ENCODE peak calls at places on chromosomes 1 and 21, in ten cellular contexts. Y is natural killer cell, O is mesothelial cell of epicardium, U is retinal pigment epithelial cell, D is GM20000, C is cardiac muscle cell, V is stomach, T is fibroblast of lung, Q is endothelial cell, S is WTC11. I is an unnamed sample.

GRCh38 chr1:20325407-20325737 is 34.7 kb downstream of the VWA5B1 start:
- DNase-seq in D (no peak), Q (no peak), S (no peak), Y (no peak), U (no peak), O (no peak), V (no peak), C (no peak), T (peak), I (no peak)

GRCh38 chr1:109501644-109502367 is 7.7 kb downstream of the AMIGO1 start:
- DNase-seq in S (no peak), V (no peak), T (no peak), D (no peak), Y (no peak), O (no peak), Q (no peak), U (no peak), C (no peak), I (no peak)

GRCh38 chr1:192907545-192908243 is 98.9 kb downstream of the RGS2 start:
- DNase-seq in U (no peak), V (no peak), D (no peak), O (no peak), T (peak), C (no peak), Q (no peak), S (no peak), Y (no peak), I (no peak)

GRCh38 chr21:20996421-20997307 is 1.5 kb upstream of the NCAM2 start:
- DNase-seq in V (no peak), O (no peak), T (peak), U (no peak), Y (no peak), D (no peak), C (peak), Q (no peak), S (peak), I (no peak)

GRCh38 chr1:68223714-68224113 is 8.6 kb downstream of the WLS start:
- DNase-seq in V (no peak), S (no peak), D (no peak), C (no peak), U (no peak), Q (no peak), O (no peak), T (peak), Y (no peak), I (no peak)

GRCh38 chr21:39968010-39968409 is 100.8 kb downstream of the PCP4 start:
- DNase-seq in C (no peak), S (peak), T (no peak), D (no peak), V (no peak), Y (no peak), O (no peak), U (no peak), Q (no peak), I (no peak)

GRCh38 chr1:205630241-205630640 is 1.6 kb downstream of the ELK4 start:
- DNase-seq in D (no peak), V (no peak), S (no peak), T (peak), C (no peak), O (no peak), Q (no peak), U (no peak), Y (no peak), I (no peak)

GRCh38 chr1:231126181-231126580 is 35.7 kb upstream of the TRIM67 start:
- DNase-seq in T (no peak), O (no peak), V (no peak), D (no peak), S (no peak), U (no peak), C (no peak), Q (no peak), Y (no peak), I (no peak)

GRCh38 chr1:93708734-93709481 is 27.3 kb upstream of the BCAR3 start:
- DNase-seq in O (no peak), V (peak), U (no peak), Y (no peak), S (no peak), D (no peak), T (no peak), Q (no peak), C (peak), I (no peak)

GRCh38 chr1:156727914-156728598 is at the start of gene METTL25B:
- DNase-seq in S (peak), O (peak), T (peak), C (peak), U (no peak), D (peak), V (peak), Q (peak), Y (no peak), I (peak)

GRCh38 chr1:117632269-117633067 is 26.6 kb downstream of the TENT5C start:
- DNase-seq in T (no peak), C (no peak), D (no peak), S (no peak), U (no peak), O (no peak), Q (no peak), Y (no peak), V (peak), I (no peak)

GRCh38 chr1:226371049-226371694 is 36.7 kb downstream of the PARP1 start:
- DNase-seq in U (no peak), Y (no peak), O (no peak), C (no peak), V (no peak), D (no peak), Q (no peak), S (no peak), T (no peak), I (no peak)

GRCh38 chr1:46194641-46195179 is 3.5 kb downstream of the POMGNT1 start:
- DNase-seq in D (no peak), T (no peak), S (no peak), C (no peak), Q (no peak), O (no peak), Y (no peak), V (no peak), U (no peak), I (no peak)

GRCh38 chr1:22971161-22972062 is 1.3 kb downstream of the LACTBL1 start:
- DNase-seq in U (no peak), Y (no peak), T (peak), C (peak), Q (no peak), O (peak), S (no peak), D (no peak), V (no peak), I (no peak)

GRCh38 chr21:32136546-32136945 is 142.3 kb downstream of the MIS18A start:
- DNase-seq in O (no peak), Q (no peak), Y (no peak), U (no peak), C (no peak), T (no peak), D (no peak), S (no peak), V (no peak), I (no peak)

GRCh38 chr1:177959793-177960515 is 9.9 kb downstream of the SEC16B start:
- DNase-seq in D (no peak), S (no peak), C (peak), V (no peak), O (no peak), T (peak), Y (no peak), Q (no peak), U (no peak), I (no peak)

GRCh38 chr1:29033829-29034466 is 89.8 kb downstream of the TMEM200B start:
- DNase-seq in D (peak), S (no peak), V (no peak), C (peak), U (no peak), T (peak), O (no peak), Q (no peak), Y (no peak), I (no peak)

GRCh38 chr1:216224233-216224632 is 199.0 kb downstream of the USH2A start:
- DNase-seq in Q (no peak), S (no peak), U (no peak), D (no peak), O (no peak), C (no peak), Y (no peak), T (no peak), V (no peak), I (no peak)

GRCh38 chr1:216221260-216221700 is 202.0 kb downstream of the USH2A start:
- DNase-seq in S (peak), V (peak), Q (peak), C (peak), T (peak), D (peak), O (peak), Y (no peak), U (peak), I (no peak)

GRCh38 chr1:216223521-216223920 is 199.7 kb downstream of the USH2A start:
- DNase-seq in Y (no peak), S (no peak), O (no peak), C (peak), U (no peak), V (no peak), Q (no peak), D (no peak), T (peak), I (no peak)

GRCh38 chr1:216216304-216216703 is 206.9 kb downstream of the USH2A start:
- DNase-seq in V (no peak), Y (no peak), O (no peak), C (no peak), S (no peak), U (no peak), D (no peak), T (no peak), Q (no peak), I (no peak)

DNA sequence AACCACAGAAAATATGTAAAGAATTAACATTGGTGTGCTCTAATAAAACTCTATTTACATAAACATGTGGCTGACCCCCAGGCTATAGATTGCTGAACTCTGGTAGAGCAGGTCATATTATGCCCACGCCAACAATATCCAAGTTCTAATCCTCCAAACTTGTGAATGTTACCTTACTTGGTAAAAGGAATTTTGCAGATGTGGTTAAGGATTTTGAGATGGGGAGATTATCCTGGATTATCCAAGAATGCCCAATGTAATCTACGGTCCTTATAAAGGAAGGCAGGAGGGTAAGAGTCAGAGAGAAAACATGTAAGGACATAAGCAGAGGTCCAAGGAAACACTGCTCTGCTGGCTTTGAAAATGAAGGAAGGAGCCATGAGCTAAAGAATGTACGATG is 200.9 kb downstream of the USH2A start:
- DNase-seq in O (no peak), Q (no peak), T (no peak), V (no peak), Y (no peak), U (no peak), S (no peak), D (no peak), C (no peak), I (no peak)
- TF ChIP-seq CTCF in O (no peak), Q (no peak), T (no peak), V (no peak), Y (no peak), U (no peak), S (no peak), D (no peak), C (no peak), I (no peak)

GRCh38 chr1:115337276-115337632 is 795 bp downstream of the NGF start:
- DNase-seq in D (no peak), V (no peak), C (no peak), O (no peak), S (no peak), U (no peak), Y (no peak), T (no peak), Q (no peak), I (no peak)

GRCh38 chr1:115340879-115341278 is 2.8 kb upstream of the NGF start:
- DNase-seq in S (no peak), Q (no peak), Y (no peak), U (no peak), T (no peak), O (no peak), D (no peak), C (peak), V (no peak), I (no peak)

GRCh38 chr1:115336741-115337140 is 1.3 kb downstream of the NGF start:
- DNase-seq in T (no peak), O (no peak), Y (no peak), U (no peak), C (no peak), S (no peak), Q (no peak), V (no peak), D (no peak), I (no peak)

GRCh38 chr1:115338457-115338820 is 390 bp upstream of the NGF start:
- DNase-seq in Y (no peak), C (peak), S (peak), O (peak), V (no peak), T (no peak), D (peak), U (no peak), Q (peak), I (no peak)

GRCh38 chr1:115337633-115338456 is at the start of gene NGF:
- DNase-seq in Q (peak), Y (no peak), V (no peak), O (peak), S (peak), D (no peak), U (no peak), T (peak), C (peak), I (no peak)
- TF ChIP-seq CTCF in Q (no peak), Y (no peak), V (no peak), O (no peak), S (no peak), D (no peak), U (no peak), T (no peak), C (no peak), I (no peak)

GRCh38 chr1:112312315-112312714 is 83.7 kb upstream of the CTTNBP2NL start:
- DNase-seq in D (no peak), Q (no peak), C (no peak), S (no peak), V (no peak), Y (no peak), T (no peak), O (no peak), U (no peak), I (no peak)
- TF ChIP-seq CTCF in D (no peak), Q (no peak), C (no peak), S (no peak), V (no peak), Y (no peak), T (no peak), O (no peak), U (no peak), I (no peak)

GRCh38 chr1:21543598-21543997 is 34.4 kb downstream of the ALPL start:
- DNase-seq in Y (no peak), U (no peak), D (no peak), S (no peak), V (no peak), C (no peak), Q (no peak), T (no peak), O (no peak), I (no peak)

GRCh38 chr1:21539933-21540332 is 30.7 kb downstream of the ALPL start:
- DNase-seq in T (peak), O (no peak), U (no peak), S (peak), Q (peak), V (peak), C (no peak), Y (no peak), D (no peak), I (no peak)

GRCh38 chr1:21544095-21544494 is 34.9 kb downstream of the ALPL start:
- DNase-seq in Q (no peak), C (no peak), D (no peak), T (no peak), Y (no peak), U (no peak), O (no peak), V (no peak), S (no peak), I (no peak)

GRCh38 chr1:21541330-21541729 is 32.1 kb downstream of the ALPL start:
- DNase-seq in T (no peak), S (no peak), C (no peak), O (no peak), V (no peak), U (no peak), Q (no peak), D (no peak), Y (no peak), I (no peak)

GRCh38 chr1:21541835-21542234 is 32.6 kb downstream of the ALPL start:
- DNase-seq in C (no peak), D (no peak), T (peak), U (no peak), V (no peak), O (no peak), Y (no peak), S (no peak), Q (no peak), I (no peak)
- TF ChIP-seq CTCF in C (no peak), D (no peak), T (no peak), U (no peak), V (no peak), O (no peak), Y (no peak), S (no peak), Q (no peak), I (no peak)

DNA sequence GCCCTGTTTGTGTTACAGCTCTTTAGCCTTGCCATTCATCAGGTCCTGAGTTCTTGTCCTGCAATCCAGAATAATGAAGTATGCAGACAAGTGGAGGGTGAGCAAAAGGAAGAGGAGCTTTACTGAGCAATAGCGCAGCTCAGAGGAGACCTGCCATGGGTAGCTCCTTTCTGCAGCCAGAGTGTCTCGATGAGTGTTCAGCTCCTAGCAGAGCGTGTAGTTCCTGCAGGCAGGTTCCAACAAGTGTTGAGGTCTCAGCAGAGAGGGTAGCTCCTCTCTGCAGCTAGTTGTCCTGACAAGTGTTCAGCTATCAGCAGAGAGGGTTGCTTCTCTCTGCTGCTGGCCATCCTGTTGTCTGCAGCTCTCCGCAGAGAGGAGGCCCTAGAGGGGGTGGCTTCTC is 112.3 kb upstream of the RUNX3 start:
- DNase-seq in V (no peak), S (no peak), Y (no peak), T (no peak), O (no peak), U (no peak), D (no peak), C (no peak), Q (no peak), I (no peak)
- TF ChIP-seq CTCF in V (no peak), S (no peak), Y (no peak), T (no peak), O (no peak), U (no peak), D (no peak), C (no peak), Q (no peak), I (no peak)

GRCh38 chr1:32077451-32077850 is 4.7 kb downstream of the TMEM39B start:
- DNase-seq in U (no peak), Y (no peak), Q (no peak), O (no peak), T (no peak), D (no peak), V (no peak), S (no peak), C (no peak), I (no peak)

GRCh38 chr1:32074841-32075240 is 2.1 kb downstream of the TMEM39B start:
- DNase-seq in O (no peak), T (no peak), Q (no peak), V (no peak), Y (no peak), C (no peak), S (no peak), U (no peak), D (no peak), I (no peak)

GRCh38 chr1:32072622-32073386 is at the start of gene TMEM39B:
- DNase-seq in S (peak), Q (peak), V (peak), D (peak), C (peak), O (peak), Y (peak), U (peak), T (peak), I (peak)

GRCh38 chr1:32071758-32072621 is 749 bp upstream of the TMEM39B start:
- DNase-seq in V (no peak), S (no peak), C (no peak), U (no peak), T (peak), Y (no peak), O (no peak), Q (no peak), D (no peak), I (no peak)

GRCh38 chr1:32073387-32074229 is 869 bp downstream of the TMEM39B start:
- DNase-seq in U (no peak), D (no peak), Y (no peak), O (no peak), S (no peak), Q (no peak), T (no peak), V (no peak), C (no peak), I (no peak)
- TF ChIP-seq CTCF in U (no peak), D (no peak), Y (no peak), O (no peak), S (no peak), Q (no peak), T (no peak), V (no peak), C (peak), I (peak)

DNA sequence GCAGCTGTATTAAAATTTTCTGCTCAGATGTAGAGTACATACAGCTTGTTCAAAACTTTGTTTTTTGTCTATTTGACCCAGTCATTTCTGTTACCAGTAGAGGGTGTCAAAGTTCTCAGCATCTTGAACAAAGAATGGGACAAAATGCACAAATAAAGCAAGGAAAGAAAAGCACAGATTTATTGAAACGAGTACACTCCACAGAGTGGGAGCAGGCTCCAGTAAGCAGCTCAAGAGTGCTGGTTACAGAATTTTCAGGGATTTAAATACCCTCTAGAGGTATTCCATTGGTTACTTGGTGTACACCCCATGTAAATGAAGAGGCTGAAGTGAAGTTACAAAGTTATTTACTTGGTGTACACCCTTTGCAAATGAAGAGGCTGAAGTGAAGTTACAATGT is 8.9 kb upstream of the PRMT6 start:
- DNase-seq in Y (no peak), U (no peak), V (no peak), C (no peak), D (no peak), S (no peak), O (no peak), T (no peak), Q (no peak), I (no peak)
- TF ChIP-seq CTCF in Y (no peak), U (no peak), V (no peak), C (peak), D (no peak), S (no peak), O (no peak), T (no peak), Q (no peak), I (no peak)

GRCh38 chr1:57017717-57018116 is 51.9 kb upstream of the C8B start:
- DNase-seq in T (no peak), C (no peak), Y (no peak), Q (peak), V (no peak), U (no peak), O (no peak), D (peak), S (peak), I (no peak)
- TF ChIP-seq CTCF in T (peak), C (peak), Y (no peak), Q (peak), V (no peak), U (peak), O (peak), D (no peak), S (peak), I (peak)

DNA sequence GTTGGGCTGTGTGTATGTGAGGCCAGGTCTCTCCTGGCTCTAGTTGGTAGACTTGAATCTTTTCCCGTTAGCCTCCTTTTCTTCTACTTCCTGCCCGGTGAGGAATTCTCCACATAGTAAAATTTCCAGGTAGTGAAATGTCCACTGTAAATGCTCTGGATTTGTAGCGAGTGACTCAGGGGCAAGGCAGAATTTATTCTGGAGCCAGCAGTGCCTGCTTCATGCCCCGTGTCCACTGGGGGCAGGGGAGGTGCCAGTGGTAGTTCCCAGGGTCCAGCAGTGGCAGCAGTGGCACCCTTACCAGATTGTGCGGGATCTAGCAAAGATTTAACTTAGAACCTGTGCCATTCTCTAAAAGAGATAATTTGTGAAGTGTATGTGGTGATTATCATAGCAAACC is 74.5 kb upstream of the USP24 start:
- DNase-seq in V (no peak), Y (no peak), T (no peak), Q (no peak), O (no peak), D (no peak), C (no peak), U (no peak), S (no peak), I (no peak)
- TF ChIP-seq CTCF in V (no peak), Y (no peak), T (no peak), Q (peak), O (no peak), D (no peak), C (no peak), U (peak), S (no peak), I (no peak)

GRCh38 chr1:16203550-16203949 is 8.9 kb downstream of the ARHGEF19 start:
- DNase-seq in C (no peak), O (no peak), U (no peak), V (no peak), S (no peak), Y (no peak), T (no peak), Q (no peak), D (no peak), I (no peak)

GRCh38 chr1:16204216-16204615 is 8.2 kb downstream of the ARHGEF19 start:
- DNase-seq in Y (no peak), C (no peak), U (peak), V (no peak), O (no peak), D (no peak), Q (no peak), T (no peak), S (no peak), I (no peak)

GRCh38 chr1:16205333-16205671 is 7.2 kb downstream of the ARHGEF19 start:
- DNase-seq in O (no peak), S (no peak), V (no peak), C (no peak), Y (no peak), Q (no peak), T (no peak), D (no peak), U (no peak), I (no peak)

GRCh38 chr1:16205891-16206546 is 6.4 kb downstream of the ARHGEF19 start:
- DNase-seq in Y (no peak), S (no peak), C (no peak), U (no peak), O (no peak), Q (no peak), T (no peak), V (no peak), D (no peak), I (no peak)

GRCh38 chr1:16204634-16205332 is 7.7 kb downstream of the ARHGEF19 start:
- DNase-seq in Y (no peak), O (no peak), C (peak), T (no peak), S (peak), V (peak), U (no peak), D (no peak), Q (peak), I (no peak)
- TF ChIP-seq CTCF in Y (no peak), O (no peak), C (peak), T (peak), S (no peak), V (no peak), U (peak), D (peak), Q (no peak), I (peak)

I was measured in type B pancreatic cell.